ENCODE peak calls at places on chromosomes 12 and 14, in five cellular contexts. R is H1, T is HepG2, O is GM12878, U is NT2/D1. F is an unnamed sample.

GRCh38 chr12:80186727-80187217 is 87.4 kb downstream of the OTOGL start:
- DNase-seq in R (no peak), T (peak; percentile 82), O (peak; percentile 26), U (peak; percentile 72), F (peak; percentile 74)

GRCh38 chr12:132222096-132222807 is 78.0 kb downstream of the NOC4L start:
- DNase-seq in T (peak; percentile 28), U (no peak), R (no peak), O (peak; percentile 8), F (no peak)

GRCh38 chr12:95755236-95755865 is 35.2 kb downstream of the NTN4 start:
- DNase-seq in R (no peak), U (no peak), O (no peak), T (no peak), F (no peak)

GRCh38 chr14:98444077-98444476 is 827.9 kb downstream of the BCL11B start:
- DNase-seq in R (no peak), T (no peak), O (no peak), U (no peak), F (no peak)

GRCh38 chr12:109947511-109947910 is 47.4 kb downstream of the TCHP start:
- DNase-seq in U (no peak), R (no peak), T (no peak), O (no peak), F (no peak)

GRCh38 chr14:78567343-78567742 is 397.2 kb downstream of the NRXN3 start:
- DNase-seq in T (no peak), O (no peak), U (no peak), R (no peak), F (no peak)

GRCh38 chr12:104763163-104763805 is 194.8 kb downstream of the SLC41A2 start:
- DNase-seq in R (no peak), O (no peak), T (no peak), U (no peak), F (no peak)

GRCh38 chr14:30507209-30507608 is 51.7 kb upstream of the G2E3 start:
- DNase-seq in U (no peak), O (no peak), T (no peak), R (no peak), F (no peak)

GRCh38 chr14:98204139-98204538 is 1067.9 kb downstream of the BCL11B start:
- DNase-seq in O (no peak), U (no peak), R (no peak), T (no peak), F (no peak)

GRCh38 chr12:6684609-6685008 is 4.6 kb downstream of the ZNF384 start:
- DNase-seq in R (no peak), U (peak; percentile 76), O (no peak), T (peak; percentile 57), F (peak; percentile 53)

DNA sequence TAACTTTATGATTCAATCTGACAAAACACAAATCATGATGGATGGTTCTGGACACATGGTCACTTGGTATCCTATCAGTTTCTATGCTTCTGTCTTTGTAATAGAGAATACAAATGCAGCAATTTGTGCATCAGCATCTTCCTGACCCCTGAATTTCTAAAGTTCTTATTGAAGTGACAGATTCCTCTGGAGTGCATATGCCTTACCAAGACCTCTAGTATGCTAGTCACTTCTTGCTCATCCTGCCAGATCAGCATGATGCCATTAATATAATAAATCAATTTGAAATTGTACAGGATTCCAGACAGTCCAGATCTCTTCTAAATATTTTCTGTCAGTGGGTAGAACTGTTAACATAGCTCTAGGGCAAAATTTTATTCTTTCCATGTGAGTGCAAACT is 40.6 kb upstream of the GLIPR1 start:
- DNase-seq in O (no peak), R (no peak), U (no peak), T (no peak), F (no peak)
- TF ChIP-seq SUZ12 in O (no peak), R (no peak), U (no peak), T (no peak), F (no peak)

GRCh38 chr12:126538888-126539287 is 1473.7 kb downstream of the AACS start:
- DNase-seq in U (no peak), O (no peak), T (no peak), R (no peak), F (no peak)
- TF ChIP-seq SUZ12 in U (no peak), O (no peak), T (no peak), R (no peak), F (no peak)

GRCh38 chr14:71803539-71804260 is 128.5 kb upstream of the RGS6 start:
- DNase-seq in U (no peak), O (no peak), R (no peak), T (no peak), F (no peak)

GRCh38 chr14:71799831-71800230 is 132.4 kb upstream of the RGS6 start:
- DNase-seq in R (no peak), O (no peak), T (no peak), U (no peak), F (no peak)

GRCh38 chr14:71800878-71801277 is 131.4 kb upstream of the RGS6 start:
- DNase-seq in T (no peak), R (no peak), O (no peak), U (no peak), F (no peak)
- TF ChIP-seq SUZ12 in T (no peak), R (no peak), O (no peak), U (no peak), F (no peak)

DNA sequence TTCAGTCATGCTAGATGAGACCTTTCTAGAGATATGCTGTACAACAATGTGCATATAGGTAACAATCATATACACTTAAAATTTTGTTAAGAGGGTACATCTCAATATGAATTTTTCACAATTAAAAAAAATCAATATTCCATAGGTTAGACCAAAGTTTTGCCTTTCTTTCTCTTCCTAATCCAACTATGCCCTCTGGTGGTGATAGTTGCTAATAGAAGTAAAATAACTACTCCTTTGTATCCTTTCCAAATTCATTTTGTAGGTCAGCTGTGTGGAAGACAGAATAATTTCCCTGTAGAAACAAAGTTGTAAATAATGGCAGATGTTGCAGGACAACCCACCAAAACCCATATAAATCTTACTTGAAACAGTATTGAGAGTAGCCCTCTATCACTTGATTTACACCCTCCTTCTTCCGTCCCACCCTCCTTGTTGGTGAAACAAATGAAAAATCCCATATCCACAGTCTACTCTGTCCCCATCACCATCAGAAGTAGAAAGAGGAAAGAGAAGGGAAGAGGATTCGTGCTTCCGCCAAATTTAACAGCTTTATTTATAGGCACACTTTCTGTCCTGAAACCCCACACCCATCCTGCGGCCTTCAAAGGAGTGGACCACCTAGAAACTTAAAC is 34.2 kb upstream of the KICS2 start:
- DNase-seq in O (no peak), U (peak; percentile 42), T (peak; percentile 49), R (no peak), F (peak; percentile 27)
- TF ChIP-seq SUZ12 in O (no peak), U (no peak), T (no peak), R (no peak), F (no peak)

GRCh38 chr12:1738480-1738879 is 47.6 kb downstream of the ADIPOR2 start:
- DNase-seq in U (no peak), T (no peak), O (no peak), R (no peak), F (no peak)
- TF ChIP-seq SUZ12 in U (no peak), T (no peak), O (no peak), R (no peak), F (no peak)

GRCh38 chr14:26138764-26139445 is 458.9 kb downstream of the NOVA1 start:
- DNase-seq in R (no peak), U (no peak), T (no peak), O (no peak), F (peak; percentile 13)
- TF ChIP-seq SUZ12 in R (no peak), U (no peak), T (no peak), O (no peak), F (no peak)

F was measured in HEK293T.